ENCODE peak calls at places on chromosomes 7 and 10, in nine cellular contexts. One of them, this sample, is unnamed.
A peak's percentile ranks its signal among the peaks of the same experiment; 100 is the strongest.

GRCh38 chr7:122014697-122015096 is 129.4 kb downstream of the AASS start:
- DNase-seq in NCI-H2081: no peak
- DNase-seq in tibial nerve: no peak
- DNase-seq in stimulated activated CD4-positive, alpha-beta T cell treated with anti-CD3 and anti-CD28 coated beads, TNF-alpha, amount 100 ng/mL, for 1 hour: no peak
- DNase-seq in sigmoid colon: no peak
- DNase-seq in fibroblast of lung: no peak
- DNase-seq in right lobe of liver: no peak
- DNase-seq in GM12878: no peak
- DNase-seq in stimulated activated CD8-positive, alpha-beta memory T cell treated with anti-CD3 and anti-CD28 coated beads, Interleukin-15, amount 100 ng/mL, for 24 hours: no peak
- DNase-seq in this sample: no peak

GRCh38 chr7:157602581-157602980 is 265.8 kb downstream of the DNAJB6 start:
- DNase-seq in stimulated activated CD8-positive, alpha-beta memory T cell treated with anti-CD3 and anti-CD28 coated beads, Interleukin-15, amount 100 ng/mL, for 24 hours: no peak
- DNase-seq in fibroblast of lung: no peak
- DNase-seq in right lobe of liver: no peak
- DNase-seq in sigmoid colon: peak; percentile 27
- DNase-seq in GM12878: no peak
- DNase-seq in NCI-H2081: no peak
- DNase-seq in stimulated activated CD4-positive, alpha-beta T cell treated with anti-CD3 and anti-CD28 coated beads, TNF-alpha, amount 100 ng/mL, for 1 hour: no peak
- DNase-seq in tibial nerve: no peak
- DNase-seq in this sample: no peak

GRCh38 chr10:103757531-103758293 is 97.7 kb downstream of the SH3PXD2A start:
- DNase-seq in stimulated activated CD4-positive, alpha-beta T cell treated with anti-CD3 and anti-CD28 coated beads, TNF-alpha, amount 100 ng/mL, for 1 hour: no peak
- DNase-seq in tibial nerve: peak; percentile 27
- DNase-seq in NCI-H2081: no peak
- DNase-seq in fibroblast of lung: peak; percentile 86
- DNase-seq in GM12878: no peak
- DNase-seq in sigmoid colon: peak; percentile 80
- DNase-seq in stimulated activated CD8-positive, alpha-beta memory T cell treated with anti-CD3 and anti-CD28 coated beads, Interleukin-15, amount 100 ng/mL, for 24 hours: peak; percentile 37
- DNase-seq in right lobe of liver: peak; percentile 64
- DNase-seq in this sample: peak; percentile 40

GRCh38 chr7:111047595-111047994 is 43.3 kb upstream of the LRRN3 start:
- DNase-seq in right lobe of liver: no peak
- DNase-seq in NCI-H2081: no peak
- DNase-seq in fibroblast of lung: no peak
- DNase-seq in stimulated activated CD8-positive, alpha-beta memory T cell treated with anti-CD3 and anti-CD28 coated beads, Interleukin-15, amount 100 ng/mL, for 24 hours: no peak
- DNase-seq in GM12878: no peak
- DNase-seq in stimulated activated CD4-positive, alpha-beta T cell treated with anti-CD3 and anti-CD28 coated beads, TNF-alpha, amount 100 ng/mL, for 1 hour: no peak
- DNase-seq in tibial nerve: no peak
- DNase-seq in sigmoid colon: no peak
- DNase-seq in this sample: no peak

GRCh38 chr10:50512743-50513416 is 110.9 kb downstream of the SGMS1 start:
- DNase-seq in NCI-H2081: no peak
- DNase-seq in tibial nerve: no peak
- DNase-seq in sigmoid colon: no peak
- DNase-seq in stimulated activated CD4-positive, alpha-beta T cell treated with anti-CD3 and anti-CD28 coated beads, TNF-alpha, amount 100 ng/mL, for 1 hour: no peak
- DNase-seq in stimulated activated CD8-positive, alpha-beta memory T cell treated with anti-CD3 and anti-CD28 coated beads, Interleukin-15, amount 100 ng/mL, for 24 hours: no peak
- DNase-seq in GM12878: peak; percentile 90
- DNase-seq in fibroblast of lung: no peak
- DNase-seq in right lobe of liver: no peak
- DNase-seq in this sample: no peak

GRCh38 chr10:110533149-110533548 is 34.3 kb upstream of the SMC3 start:
- DNase-seq in GM12878: no peak
- DNase-seq in fibroblast of lung: no peak
- DNase-seq in sigmoid colon: no peak
- DNase-seq in right lobe of liver: no peak
- DNase-seq in NCI-H2081: no peak
- DNase-seq in stimulated activated CD8-positive, alpha-beta memory T cell treated with anti-CD3 and anti-CD28 coated beads, Interleukin-15, amount 100 ng/mL, for 24 hours: no peak
- DNase-seq in stimulated activated CD4-positive, alpha-beta T cell treated with anti-CD3 and anti-CD28 coated beads, TNF-alpha, amount 100 ng/mL, for 1 hour: no peak
- DNase-seq in tibial nerve: no peak
- DNase-seq in this sample: no peak

GRCh38 chr10:102112210-102112817 is 7.9 kb downstream of the LDB1 start:
- DNase-seq in stimulated activated CD8-positive, alpha-beta memory T cell treated with anti-CD3 and anti-CD28 coated beads, Interleukin-15, amount 100 ng/mL, for 24 hours: no peak
- DNase-seq in fibroblast of lung: no peak
- DNase-seq in sigmoid colon: no peak
- DNase-seq in tibial nerve: no peak
- DNase-seq in right lobe of liver: no peak
- DNase-seq in GM12878: no peak
- DNase-seq in NCI-H2081: no peak
- DNase-seq in stimulated activated CD4-positive, alpha-beta T cell treated with anti-CD3 and anti-CD28 coated beads, TNF-alpha, amount 100 ng/mL, for 1 hour: no peak
- DNase-seq in this sample: no peak

GRCh38 chr10:103543617-103544525 is 50.4 kb downstream of the NEURL1 start:
- DNase-seq in right lobe of liver: no peak
- DNase-seq in NCI-H2081: no peak
- DNase-seq in stimulated activated CD8-positive, alpha-beta memory T cell treated with anti-CD3 and anti-CD28 coated beads, Interleukin-15, amount 100 ng/mL, for 24 hours: no peak
- DNase-seq in stimulated activated CD4-positive, alpha-beta T cell treated with anti-CD3 and anti-CD28 coated beads, TNF-alpha, amount 100 ng/mL, for 1 hour: no peak
- DNase-seq in tibial nerve: no peak
- DNase-seq in GM12878: no peak
- DNase-seq in sigmoid colon: no peak
- DNase-seq in fibroblast of lung: no peak
- DNase-seq in this sample: peak; percentile 2

GRCh38 chr7:157485961-157486510 is 149.2 kb downstream of the DNAJB6 start:
- DNase-seq in tibial nerve: no peak
- DNase-seq in GM12878: no peak
- DNase-seq in stimulated activated CD4-positive, alpha-beta T cell treated with anti-CD3 and anti-CD28 coated beads, TNF-alpha, amount 100 ng/mL, for 1 hour: no peak
- DNase-seq in sigmoid colon: peak; percentile 39
- DNase-seq in right lobe of liver: no peak
- DNase-seq in stimulated activated CD8-positive, alpha-beta memory T cell treated with anti-CD3 and anti-CD28 coated beads, Interleukin-15, amount 100 ng/mL, for 24 hours: no peak
- DNase-seq in fibroblast of lung: no peak
- DNase-seq in NCI-H2081: no peak
- DNase-seq in this sample: no peak

GRCh38 chr10:48470115-48470892 is 134.6 kb downstream of the ARHGAP22 start:
- DNase-seq in sigmoid colon: no peak
- DNase-seq in stimulated activated CD8-positive, alpha-beta memory T cell treated with anti-CD3 and anti-CD28 coated beads, Interleukin-15, amount 100 ng/mL, for 24 hours: no peak
- DNase-seq in GM12878: no peak
- DNase-seq in right lobe of liver: no peak
- DNase-seq in fibroblast of lung: peak; percentile 16
- DNase-seq in stimulated activated CD4-positive, alpha-beta T cell treated with anti-CD3 and anti-CD28 coated beads, TNF-alpha, amount 100 ng/mL, for 1 hour: no peak
- DNase-seq in NCI-H2081: no peak
- DNase-seq in tibial nerve: no peak
- DNase-seq in this sample: no peak

GRCh38 chr7:131836733-131837132 is 280.3 kb upstream of the PODXL start:
- DNase-seq in right lobe of liver: no peak
- DNase-seq in stimulated activated CD8-positive, alpha-beta memory T cell treated with anti-CD3 and anti-CD28 coated beads, Interleukin-15, amount 100 ng/mL, for 24 hours: no peak
- DNase-seq in tibial nerve: no peak
- DNase-seq in fibroblast of lung: no peak
- DNase-seq in stimulated activated CD4-positive, alpha-beta T cell treated with anti-CD3 and anti-CD28 coated beads, TNF-alpha, amount 100 ng/mL, for 1 hour: no peak
- DNase-seq in GM12878: no peak
- DNase-seq in sigmoid colon: no peak
- DNase-seq in NCI-H2081: no peak
- DNase-seq in this sample: no peak

GRCh38 chr10:34854147-34854601 is 39.1 kb upstream of the PARD3 start:
- DNase-seq in NCI-H2081: peak; percentile 55
- DNase-seq in stimulated activated CD8-positive, alpha-beta memory T cell treated with anti-CD3 and anti-CD28 coated beads, Interleukin-15, amount 100 ng/mL, for 24 hours: no peak
- DNase-seq in right lobe of liver: no peak
- DNase-seq in GM12878: no peak
- DNase-seq in sigmoid colon: peak; percentile 62
- DNase-seq in fibroblast of lung: peak; percentile 57
- DNase-seq in stimulated activated CD4-positive, alpha-beta T cell treated with anti-CD3 and anti-CD28 coated beads, TNF-alpha, amount 100 ng/mL, for 1 hour: no peak
- DNase-seq in tibial nerve: peak; percentile 29
- DNase-seq in this sample: peak; percentile 24

GRCh38 chr7:28490831-28491230 is 78.5 kb downstream of the CREB5 start:
- DNase-seq in NCI-H2081: no peak
- DNase-seq in tibial nerve: no peak
- DNase-seq in right lobe of liver: no peak
- DNase-seq in fibroblast of lung: peak; percentile 28
- DNase-seq in stimulated activated CD4-positive, alpha-beta T cell treated with anti-CD3 and anti-CD28 coated beads, TNF-alpha, amount 100 ng/mL, for 1 hour: no peak
- DNase-seq in stimulated activated CD8-positive, alpha-beta memory T cell treated with anti-CD3 and anti-CD28 coated beads, Interleukin-15, amount 100 ng/mL, for 24 hours: no peak
- DNase-seq in GM12878: no peak
- DNase-seq in sigmoid colon: no peak
- DNase-seq in this sample: no peak

GRCh38 chr7:99258501-99258900 is 14.1 kb upstream of the MYH16 start:
- DNase-seq in sigmoid colon: no peak
- DNase-seq in stimulated activated CD4-positive, alpha-beta T cell treated with anti-CD3 and anti-CD28 coated beads, TNF-alpha, amount 100 ng/mL, for 1 hour: no peak
- DNase-seq in right lobe of liver: no peak
- DNase-seq in GM12878: no peak
- DNase-seq in stimulated activated CD8-positive, alpha-beta memory T cell treated with anti-CD3 and anti-CD28 coated beads, Interleukin-15, amount 100 ng/mL, for 24 hours: no peak
- DNase-seq in tibial nerve: no peak
- DNase-seq in NCI-H2081: no peak
- DNase-seq in fibroblast of lung: no peak
- DNase-seq in this sample: no peak

GRCh38 chr10:35212856-35213255 is 86.2 kb downstream of the CREM start:
- DNase-seq in fibroblast of lung: no peak
- DNase-seq in NCI-H2081: no peak
- DNase-seq in tibial nerve: peak; percentile 69
- DNase-seq in stimulated activated CD8-positive, alpha-beta memory T cell treated with anti-CD3 and anti-CD28 coated beads, Interleukin-15, amount 100 ng/mL, for 24 hours: no peak
- DNase-seq in GM12878: no peak
- DNase-seq in sigmoid colon: peak; percentile 74
- DNase-seq in stimulated activated CD4-positive, alpha-beta T cell treated with anti-CD3 and anti-CD28 coated beads, TNF-alpha, amount 100 ng/mL, for 1 hour: no peak
- DNase-seq in right lobe of liver: no peak
- DNase-seq in this sample: no peak

GRCh38 chr7:77866791-77867190 is 68.2 kb downstream of the PHTF2 start:
- DNase-seq in stimulated activated CD4-positive, alpha-beta T cell treated with anti-CD3 and anti-CD28 coated beads, TNF-alpha, amount 100 ng/mL, for 1 hour: no peak
- DNase-seq in fibroblast of lung: peak; percentile 69
- DNase-seq in sigmoid colon: no peak
- DNase-seq in NCI-H2081: peak; percentile 10
- DNase-seq in stimulated activated CD8-positive, alpha-beta memory T cell treated with anti-CD3 and anti-CD28 coated beads, Interleukin-15, amount 100 ng/mL, for 24 hours: no peak
- DNase-seq in right lobe of liver: no peak
- DNase-seq in tibial nerve: no peak
- DNase-seq in GM12878: no peak
- DNase-seq in this sample: no peak

GRCh38 chr10:103812004-103812403 is 43.4 kb downstream of the SH3PXD2A start:
- DNase-seq in tibial nerve: no peak
- DNase-seq in NCI-H2081: no peak
- DNase-seq in fibroblast of lung: no peak
- DNase-seq in GM12878: no peak
- DNase-seq in sigmoid colon: no peak
- DNase-seq in stimulated activated CD4-positive, alpha-beta T cell treated with anti-CD3 and anti-CD28 coated beads, TNF-alpha, amount 100 ng/mL, for 1 hour: no peak
- DNase-seq in stimulated activated CD8-positive, alpha-beta memory T cell treated with anti-CD3 and anti-CD28 coated beads, Interleukin-15, amount 100 ng/mL, for 24 hours: no peak
- DNase-seq in right lobe of liver: peak; percentile 48
- DNase-seq in this sample: no peak

GRCh38 chr10:124564881-124565280 is 103.3 kb downstream of the LHPP start:
- DNase-seq in NCI-H2081: no peak
- DNase-seq in GM12878: no peak
- DNase-seq in right lobe of liver: no peak
- DNase-seq in sigmoid colon: no peak
- DNase-seq in fibroblast of lung: no peak
- DNase-seq in tibial nerve: no peak
- DNase-seq in stimulated activated CD8-positive, alpha-beta memory T cell treated with anti-CD3 and anti-CD28 coated beads, Interleukin-15, amount 100 ng/mL, for 24 hours: no peak
- DNase-seq in stimulated activated CD4-positive, alpha-beta T cell treated with anti-CD3 and anti-CD28 coated beads, TNF-alpha, amount 100 ng/mL, for 1 hour: no peak
- DNase-seq in this sample: no peak

GRCh38 chr10:78454123-78454645 is 420.5 kb downstream of the RPS24 start:
- DNase-seq in right lobe of liver: no peak
- DNase-seq in fibroblast of lung: peak; percentile 45
- DNase-seq in stimulated activated CD4-positive, alpha-beta T cell treated with anti-CD3 and anti-CD28 coated beads, TNF-alpha, amount 100 ng/mL, for 1 hour: no peak
- DNase-seq in stimulated activated CD8-positive, alpha-beta memory T cell treated with anti-CD3 and anti-CD28 coated beads, Interleukin-15, amount 100 ng/mL, for 24 hours: no peak
- DNase-seq in sigmoid colon: no peak
- DNase-seq in tibial nerve: no peak
- DNase-seq in GM12878: no peak
- DNase-seq in NCI-H2081: no peak
- DNase-seq in this sample: no peak

GRCh38 chr10:68099736-68100135 is 9.6 kb upstream of the MYPN start:
- DNase-seq in stimulated activated CD8-positive, alpha-beta memory T cell treated with anti-CD3 and anti-CD28 coated beads, Interleukin-15, amount 100 ng/mL, for 24 hours: no peak
- DNase-seq in tibial nerve: no peak
- DNase-seq in right lobe of liver: no peak
- DNase-seq in stimulated activated CD4-positive, alpha-beta T cell treated with anti-CD3 and anti-CD28 coated beads, TNF-alpha, amount 100 ng/mL, for 1 hour: no peak
- DNase-seq in NCI-H2081: no peak
- DNase-seq in GM12878: no peak
- DNase-seq in sigmoid colon: no peak
- DNase-seq in fibroblast of lung: peak; percentile 91
- DNase-seq in this sample: peak; percentile 42

GRCh38 chr7:47461161-47461560 is 120.8 kb downstream of the TNS3 start:
- DNase-seq in sigmoid colon: no peak
- DNase-seq in GM12878: no peak
- DNase-seq in stimulated activated CD8-positive, alpha-beta memory T cell treated with anti-CD3 and anti-CD28 coated beads, Interleukin-15, amount 100 ng/mL, for 24 hours: no peak
- DNase-seq in right lobe of liver: no peak
- DNase-seq in tibial nerve: no peak
- DNase-seq in fibroblast of lung: peak; percentile 95
- DNase-seq in stimulated activated CD4-positive, alpha-beta T cell treated with anti-CD3 and anti-CD28 coated beads, TNF-alpha, amount 100 ng/mL, for 1 hour: no peak
- DNase-seq in NCI-H2081: peak; percentile 24
- DNase-seq in this sample: peak; percentile 50

GRCh38 chr10:112678987-112679386 is 232.0 kb downstream of the VTI1A start:
- DNase-seq in stimulated activated CD4-positive, alpha-beta T cell treated with anti-CD3 and anti-CD28 coated beads, TNF-alpha, amount 100 ng/mL, for 1 hour: no peak
- DNase-seq in fibroblast of lung: no peak
- DNase-seq in sigmoid colon: no peak
- DNase-seq in right lobe of liver: no peak
- DNase-seq in NCI-H2081: no peak
- DNase-seq in stimulated activated CD8-positive, alpha-beta memory T cell treated with anti-CD3 and anti-CD28 coated beads, Interleukin-15, amount 100 ng/mL, for 24 hours: no peak
- DNase-seq in GM12878: no peak
- DNase-seq in tibial nerve: no peak
- DNase-seq in this sample: no peak

GRCh38 chr7:151923097-151923876 is 33.0 kb upstream of the GALNTL5 start:
- DNase-seq in fibroblast of lung: no peak
- DNase-seq in sigmoid colon: peak; percentile 79
- DNase-seq in GM12878: no peak
- DNase-seq in NCI-H2081: no peak
- DNase-seq in stimulated activated CD4-positive, alpha-beta T cell treated with anti-CD3 and anti-CD28 coated beads, TNF-alpha, amount 100 ng/mL, for 1 hour: no peak
- DNase-seq in tibial nerve: peak; percentile 70
- DNase-seq in right lobe of liver: no peak
- DNase-seq in stimulated activated CD8-positive, alpha-beta memory T cell treated with anti-CD3 and anti-CD28 coated beads, Interleukin-15, amount 100 ng/mL, for 24 hours: no peak
- DNase-seq in this sample: no peak

GRCh38 chr10:22607261-22607660 is 107.1 kb downstream of the PIP4K2A start:
- DNase-seq in stimulated activated CD8-positive, alpha-beta memory T cell treated with anti-CD3 and anti-CD28 coated beads, Interleukin-15, amount 100 ng/mL, for 24 hours: no peak
- DNase-seq in fibroblast of lung: no peak
- DNase-seq in right lobe of liver: no peak
- DNase-seq in stimulated activated CD4-positive, alpha-beta T cell treated with anti-CD3 and anti-CD28 coated beads, TNF-alpha, amount 100 ng/mL, for 1 hour: no peak
- DNase-seq in GM12878: no peak
- DNase-seq in tibial nerve: no peak
- DNase-seq in NCI-H2081: no peak
- DNase-seq in sigmoid colon: no peak
- DNase-seq in this sample: no peak

GRCh38 chr10:86964061-86964846 is 4.0 kb upstream of the ADIRF start:
- DNase-seq in GM12878: no peak
- DNase-seq in fibroblast of lung: no peak
- DNase-seq in right lobe of liver: no peak
- DNase-seq in stimulated activated CD8-positive, alpha-beta memory T cell treated with anti-CD3 and anti-CD28 coated beads, Interleukin-15, amount 100 ng/mL, for 24 hours: no peak
- DNase-seq in NCI-H2081: no peak
- DNase-seq in sigmoid colon: peak; percentile 63
- DNase-seq in stimulated activated CD4-positive, alpha-beta T cell treated with anti-CD3 and anti-CD28 coated beads, TNF-alpha, amount 100 ng/mL, for 1 hour: no peak
- DNase-seq in tibial nerve: no peak
- DNase-seq in this sample: peak; percentile 2